ENCODE peak calls at places on chromosomes 1 and 21, in seven cellular contexts. One of them, this sample, is unnamed.

GRCh38 chr1:3248416-3249141 is 179.6 kb downstream of the PRDM16 start:
- DNase-seq in Caco-2: no peak
- DNase-seq in body of pancreas: no peak
- DNase-seq in SJCRH30: peak; percentile 38
- DNase-seq in HCT116: no peak
- DNase-seq in stomach: no peak
- DNase-seq in left lung: peak; percentile 70
- DNase-seq in this sample: no peak

GRCh38 chr21:31872452-31873274 is at the start of gene HUNK:
- DNase-seq in HCT116: no peak
- DNase-seq in left lung: peak; percentile 81
- DNase-seq in stomach: no peak
- DNase-seq in Caco-2: peak; percentile 68
- DNase-seq in body of pancreas: peak; percentile 75
- DNase-seq in SJCRH30: peak; percentile 89
- DNase-seq in this sample: peak; percentile 36

GRCh38 chr21:36511484-36512227 is 31.7 kb upstream of the CLDN14 start:
- DNase-seq in left lung: no peak
- DNase-seq in HCT116: no peak
- DNase-seq in body of pancreas: no peak
- DNase-seq in stomach: no peak
- DNase-seq in SJCRH30: no peak
- DNase-seq in Caco-2: no peak
- DNase-seq in this sample: no peak

GRCh38 chr1:111507411-111508201 is 4.2 kb upstream of the ADORA3 start:
- DNase-seq in left lung: peak; percentile 94
- DNase-seq in SJCRH30: peak; percentile 88
- DNase-seq in HCT116: no peak
- DNase-seq in Caco-2: peak; percentile 74
- DNase-seq in stomach: peak; percentile 57
- DNase-seq in body of pancreas: peak; percentile 83
- DNase-seq in this sample: peak; percentile 35

GRCh38 chr1:108327534-108328462 is 83.9 kb upstream of the NBPF4 start:
- DNase-seq in stomach: no peak
- DNase-seq in left lung: peak; percentile 13
- DNase-seq in body of pancreas: no peak
- DNase-seq in SJCRH30: no peak
- DNase-seq in Caco-2: no peak
- DNase-seq in HCT116: peak; percentile 13
- DNase-seq in this sample: no peak

GRCh38 chr1:114997510-114997909 is 32.1 kb upstream of the TSHB start:
- DNase-seq in body of pancreas: no peak
- DNase-seq in Caco-2: no peak
- DNase-seq in left lung: no peak
- DNase-seq in HCT116: no peak
- DNase-seq in SJCRH30: no peak
- DNase-seq in stomach: no peak
- DNase-seq in this sample: no peak

GRCh38 chr1:117838911-117839310 is 90.5 kb downstream of the GDAP2 start:
- DNase-seq in left lung: no peak
- DNase-seq in SJCRH30: no peak
- DNase-seq in HCT116: no peak
- DNase-seq in Caco-2: no peak
- DNase-seq in body of pancreas: no peak
- DNase-seq in stomach: no peak
- DNase-seq in this sample: no peak

GRCh38 chr1:147669475-147670318 is 627 bp downstream of the ACP6 start:
- DNase-seq in HCT116: no peak
- DNase-seq in left lung: peak; percentile 87
- DNase-seq in stomach: peak; percentile 48
- DNase-seq in SJCRH30: peak; percentile 28
- DNase-seq in body of pancreas: peak; percentile 56
- DNase-seq in Caco-2: peak; percentile 64
- DNase-seq in this sample: peak; percentile 42

GRCh38 chr1:146022403-146023127 is 1.0 kb upstream of the HJV start:
- DNase-seq in stomach: no peak
- DNase-seq in left lung: no peak
- DNase-seq in SJCRH30: no peak
- DNase-seq in HCT116: no peak
- DNase-seq in body of pancreas: no peak
- DNase-seq in Caco-2: no peak
- DNase-seq in this sample: no peak

GRCh38 chr1:2588661-2589330 is 2.2 kb downstream of the PRXL2B start:
- DNase-seq in HCT116: no peak
- DNase-seq in stomach: no peak
- DNase-seq in Caco-2: no peak
- DNase-seq in SJCRH30: no peak
- DNase-seq in body of pancreas: no peak
- DNase-seq in left lung: peak; percentile 79
- DNase-seq in this sample: no peak

GRCh38 chr1:107264561-107264960 is 123.7 kb downstream of the NTNG1 start:
- DNase-seq in stomach: no peak
- DNase-seq in left lung: no peak
- DNase-seq in SJCRH30: no peak
- DNase-seq in HCT116: no peak
- DNase-seq in body of pancreas: no peak
- DNase-seq in Caco-2: no peak
- DNase-seq in this sample: no peak

DNA sequence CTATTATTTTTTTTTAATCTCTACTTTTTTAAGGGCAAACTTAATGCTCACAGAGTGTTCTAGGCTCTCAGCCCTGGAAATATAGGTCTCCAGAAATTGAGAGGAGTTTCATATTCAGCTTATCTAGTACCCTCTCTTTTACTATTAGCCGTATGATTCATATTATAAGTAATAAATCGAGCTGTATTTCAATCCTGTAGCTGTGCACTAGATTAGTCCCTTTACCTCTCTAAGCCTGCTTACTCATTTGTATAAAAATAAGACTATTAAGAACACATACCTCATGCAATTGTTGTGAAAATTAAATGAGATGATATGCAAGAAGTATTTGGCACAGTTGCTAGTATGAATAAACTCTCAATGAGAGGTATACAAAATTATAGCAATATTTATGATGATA is 128.2 kb upstream of the HOOK1 start:
- DNase-seq in stomach: no peak
- DNase-seq in SJCRH30: no peak
- DNase-seq in body of pancreas: no peak
- DNase-seq in HCT116: no peak
- DNase-seq in left lung: no peak
- DNase-seq in Caco-2: no peak
- DNase-seq in this sample: no peak
- H3K4me1 ChIP-seq in stomach: no peaks in the 10 kb centered on the region
- H3K4me1 ChIP-seq in SJCRH30: peaks cover 49% of the 10 kb centered on the region
- H3K4me1 ChIP-seq in body of pancreas: peaks cover 6% of the 10 kb centered on the region
- H3K4me1 ChIP-seq in HCT116: no peaks in the 10 kb centered on the region
- H3K4me1 ChIP-seq in left lung: no peaks in the 10 kb centered on the region
- H3K4me1 ChIP-seq in Caco-2: no peaks in the 10 kb centered on the region
- H3K4me1 ChIP-seq in this sample: no peaks in the 10 kb centered on the region

GRCh38 chr1:226719596-226720386 is 19.3 kb downstream of the ITPKB start:
- DNase-seq in HCT116: no peak
- DNase-seq in stomach: no peak
- DNase-seq in SJCRH30: peak; percentile 39
- DNase-seq in body of pancreas: no peak
- DNase-seq in left lung: peak; percentile 39
- DNase-seq in Caco-2: no peak
- DNase-seq in this sample: no peak

GRCh38 chr1:226712779-226713420 is 26.2 kb downstream of the ITPKB start:
- DNase-seq in Caco-2: no peak
- DNase-seq in body of pancreas: no peak
- DNase-seq in left lung: no peak
- DNase-seq in SJCRH30: no peak
- DNase-seq in stomach: no peak
- DNase-seq in HCT116: no peak
- DNase-seq in this sample: no peak

GRCh38 chr1:226717256-226717909 is 21.7 kb downstream of the ITPKB start:
- DNase-seq in Caco-2: no peak
- DNase-seq in body of pancreas: peak; percentile 57
- DNase-seq in SJCRH30: no peak
- DNase-seq in stomach: no peak
- DNase-seq in left lung: no peak
- DNase-seq in HCT116: no peak
- DNase-seq in this sample: no peak

GRCh38 chr1:226714148-226714547 is 24.9 kb downstream of the ITPKB start:
- DNase-seq in stomach: no peak
- DNase-seq in body of pancreas: no peak
- DNase-seq in left lung: no peak
- DNase-seq in SJCRH30: no peak
- DNase-seq in Caco-2: no peak
- DNase-seq in HCT116: no peak
- DNase-seq in this sample: no peak

GRCh38 chr1:226716577-226716976 is 22.5 kb downstream of the ITPKB start:
- DNase-seq in left lung: no peak
- DNase-seq in HCT116: no peak
- DNase-seq in SJCRH30: no peak
- DNase-seq in Caco-2: no peak
- DNase-seq in stomach: no peak
- DNase-seq in body of pancreas: no peak
- DNase-seq in this sample: no peak
- H3K4me3 ChIP-seq in left lung: no peak overlapping the region
- H3K4me3 ChIP-seq in HCT116: no peak overlapping the region
- H3K4me3 ChIP-seq in SJCRH30: no peak overlapping the region
- H3K4me3 ChIP-seq in Caco-2: no peak overlapping the region
- H3K4me3 ChIP-seq in stomach: no peak overlapping the region
- H3K4me3 ChIP-seq in body of pancreas: no peak overlapping the region
- H3K4me3 ChIP-seq in this sample: no peak overlapping the region

GRCh38 chr1:84918706-84919105 is 25.7 kb upstream of the LPAR3 start:
- DNase-seq in HCT116: no peak
- DNase-seq in SJCRH30: no peak
- DNase-seq in stomach: no peak
- DNase-seq in Caco-2: no peak
- DNase-seq in body of pancreas: no peak
- DNase-seq in left lung: no peak
- DNase-seq in this sample: no peak
- H3K4me1 ChIP-seq in HCT116: no peaks in the 10 kb centered on the region
- H3K4me1 ChIP-seq in SJCRH30: no peaks in the 10 kb centered on the region
- H3K4me1 ChIP-seq in stomach: no peaks in the 10 kb centered on the region
- H3K4me1 ChIP-seq in Caco-2: no peaks in the 10 kb centered on the region
- H3K4me1 ChIP-seq in body of pancreas: peaks cover 10% of the 10 kb centered on the region
- H3K4me1 ChIP-seq in left lung: no peaks in the 10 kb centered on the region
- H3K4me1 ChIP-seq in this sample: no peaks in the 10 kb centered on the region

DNA sequence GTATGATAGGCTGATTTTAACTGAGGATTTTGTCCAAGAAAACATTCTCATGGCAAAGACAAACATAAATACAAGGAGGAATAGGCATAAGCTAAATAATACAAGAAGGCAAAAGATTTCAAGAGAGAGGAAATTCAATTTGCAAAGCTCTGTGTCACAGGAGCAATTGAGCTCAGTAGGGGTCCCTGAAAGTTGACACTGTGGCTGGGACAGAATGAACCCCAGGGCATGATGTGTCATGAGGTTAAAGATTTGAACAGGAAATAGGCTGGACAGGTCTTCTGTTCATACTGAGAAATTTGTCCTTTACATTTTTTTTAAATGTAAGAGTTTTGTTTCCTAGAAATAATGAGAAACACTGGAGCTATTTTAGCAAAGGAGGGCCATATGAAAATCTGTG is 555.4 kb upstream of the NEGR1 start:
- DNase-seq in Caco-2: no peak
- DNase-seq in SJCRH30: no peak
- DNase-seq in stomach: no peak
- DNase-seq in left lung: no peak
- DNase-seq in HCT116: no peak
- DNase-seq in body of pancreas: no peak
- DNase-seq in this sample: no peak
- H3K4me3 ChIP-seq in Caco-2: no peak overlapping the region
- H3K4me3 ChIP-seq in SJCRH30: no peak overlapping the region
- H3K4me3 ChIP-seq in stomach: no peak overlapping the region
- H3K4me3 ChIP-seq in left lung: no peak overlapping the region
- H3K4me3 ChIP-seq in HCT116: no peak overlapping the region
- H3K4me3 ChIP-seq in body of pancreas: no peak overlapping the region
- H3K4me3 ChIP-seq in this sample: no peak overlapping the region

DNA sequence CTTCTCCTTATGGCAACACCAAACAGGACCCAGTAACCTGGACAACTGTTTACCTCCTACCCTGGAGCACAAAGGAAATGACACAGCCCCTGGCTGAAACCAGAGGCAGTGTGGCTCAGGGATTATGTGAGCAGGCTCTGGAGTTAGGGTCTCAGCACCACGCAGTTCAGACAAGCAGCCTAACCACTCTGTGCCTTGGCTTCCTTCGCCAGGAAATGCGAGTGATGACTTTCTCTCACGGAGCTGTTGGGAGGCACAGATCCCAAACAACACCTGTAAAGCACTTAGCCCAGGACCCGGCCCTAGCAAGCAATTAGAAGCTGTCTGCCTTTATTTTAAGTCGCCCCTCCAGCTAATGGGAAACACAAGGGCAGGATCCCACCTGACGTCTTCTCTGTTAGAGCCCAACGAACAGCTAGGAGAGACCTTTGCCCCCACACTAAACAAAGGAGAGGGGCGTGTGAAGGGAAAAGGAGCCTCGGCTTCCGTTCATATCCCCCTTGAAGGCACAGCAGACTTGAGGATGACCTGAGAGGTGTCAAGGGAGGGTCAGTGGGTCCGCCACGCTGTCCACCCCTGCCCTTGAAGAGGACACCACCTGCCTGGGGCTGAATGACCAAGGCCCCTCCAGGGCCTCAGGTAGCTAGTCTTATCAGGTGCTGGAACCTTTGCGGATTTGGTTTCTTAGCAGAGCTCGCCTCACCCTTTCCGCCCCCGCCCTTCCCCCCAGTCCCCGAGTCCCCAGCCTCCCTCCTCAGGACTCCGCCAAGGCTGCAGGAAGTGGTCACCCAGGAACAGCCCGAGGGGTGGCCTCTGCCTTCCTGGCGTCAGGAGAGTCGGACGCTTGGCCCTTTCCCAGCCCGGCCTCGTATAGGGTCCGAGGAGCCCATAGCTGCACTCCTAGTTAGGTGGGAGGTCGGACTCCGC is 836 bp downstream of the TMEM63A start:
- DNase-seq in stomach: peak; percentile 71
- DNase-seq in HCT116: no peak
- DNase-seq in SJCRH30: peak; percentile 63
- DNase-seq in Caco-2: peak; percentile 68
- DNase-seq in left lung: peak; percentile 87
- DNase-seq in body of pancreas: peak; percentile 82
- DNase-seq in this sample: peak; percentile 37
- H3K4me1 ChIP-seq in stomach: peaks cover 55% of the 10 kb centered on the region
- H3K4me1 ChIP-seq in HCT116: peaks cover 54% of the 10 kb centered on the region
- H3K4me1 ChIP-seq in SJCRH30: peaks cover 32% of the 10 kb centered on the region
- H3K4me1 ChIP-seq in Caco-2: peaks cover 33% of the 10 kb centered on the region
- H3K4me1 ChIP-seq in left lung: peaks cover 20% of the 10 kb centered on the region
- H3K4me1 ChIP-seq in body of pancreas: peaks cover 63% of the 10 kb centered on the region
- H3K4me1 ChIP-seq in this sample: peaks cover 20% of the 10 kb centered on the region